ENCODE peak calls at places on chromosomes 5 and 9, in seven cellular contexts. J is cardiac muscle cell, D is A549, C is astrocyte of the spinal cord, E is fibroblast of mammary gland, Y is lower leg skin, B is left ventricle myocardium inferior. K is an unnamed sample.

GRCh38 chr5:172106511-172107356 is 81.3 kb downstream of the STK10 start:
- DNase-seq in J (peak), D (peak), C (peak), E (no peak), Y (peak), B (peak), K (peak)

GRCh38 chr5:9698125-9698848 is 68.1 kb upstream of the TAS2R1 start:
- DNase-seq in J (no peak), D (no peak), C (no peak), E (no peak), Y (no peak), B (no peak), K (no peak)

GRCh38 chr5:38468978-38469706 is 87.3 kb downstream of the LIFR start:
- DNase-seq in J (peak), D (no peak), C (peak), E (peak), Y (peak), B (peak), K (peak)

GRCh38 chr5:6246820-6247437 is 131.4 kb downstream of the MED10 start:
- DNase-seq in J (no peak), D (no peak), C (peak), E (no peak), Y (no peak), B (no peak), K (no peak)

GRCh38 chr5:127187711-127188110 is 102.9 kb upstream of the MEGF10 start:
- DNase-seq in J (no peak), D (no peak), C (no peak), E (no peak), Y (no peak), B (no peak), K (no peak)

GRCh38 chr9:131483319-131484050 is 19.2 kb upstream of the POMT1 start:
- DNase-seq in J (no peak), D (no peak), C (no peak), E (no peak), Y (no peak), B (peak), K (no peak)

GRCh38 chr9:107707419-107707837 is 217.9 kb upstream of the KLF4 start:
- DNase-seq in J (peak), D (peak), C (peak), E (peak), Y (no peak), B (no peak), K (peak)

GRCh38 chr5:91182763-91183162 is 200.4 kb downstream of the ARRDC3 start:
- DNase-seq in J (peak), D (no peak), C (no peak), E (peak), Y (no peak), B (no peak), K (peak)

GRCh38 chr5:135535820-135536801 is at the start of gene NEUROG1:
- DNase-seq in J (no peak), D (no peak), C (no peak), E (no peak), Y (peak), B (no peak), K (no peak)

GRCh38 chr5:163408311-163408923 is 29.0 kb upstream of the CCNG1 start:
- DNase-seq in J (peak), D (peak), C (peak), E (peak), Y (peak), B (peak), K (peak)

GRCh38 chr5:5104550-5104949 is 35.6 kb upstream of the ADAMTS16 start:
- DNase-seq in J (no peak), D (no peak), C (no peak), E (no peak), Y (no peak), B (no peak), K (no peak)

GRCh38 chr5:128062172-128062746 is 21.3 kb upstream of the SLC12A2 start:
- DNase-seq in J (peak), D (no peak), C (peak), E (peak), Y (no peak), B (no peak), K (peak)

GRCh38 chr9:105114956-105115728 is 129.3 kb upstream of the SLC44A1 start:
- DNase-seq in J (peak), D (no peak), C (no peak), E (no peak), Y (peak), B (peak), K (peak)

GRCh38 chr9:76394896-76395244 is 644 bp upstream of the RFK start:
- DNase-seq in J (peak), D (peak), C (no peak), E (peak), Y (peak), B (peak), K (no peak)

GRCh38 chr9:76394023-76394895 is at the start of gene RFK:
- DNase-seq in J (peak), D (peak), C (peak), E (peak), Y (peak), B (peak), K (peak)

GRCh38 chr9:76396144-76396543 is 1.9 kb upstream of the RFK start:
- DNase-seq in J (no peak), D (no peak), C (no peak), E (no peak), Y (peak), B (no peak), K (no peak)

GRCh38 chr9:76396597-76396996 is 2.4 kb upstream of the RFK start:
- DNase-seq in J (no peak), D (no peak), C (no peak), E (no peak), Y (no peak), B (no peak), K (no peak)

GRCh38 chr9:76395381-76395780 is 1.2 kb upstream of the RFK start:
- DNase-seq in J (no peak), D (no peak), C (no peak), E (no peak), Y (peak), B (no peak), K (no peak)
- H3K4me3 ChIP-seq in J (peak), D (peak), C (no peak), E (peak), Y (no peak), B (peak), K (no peak)

DNA sequence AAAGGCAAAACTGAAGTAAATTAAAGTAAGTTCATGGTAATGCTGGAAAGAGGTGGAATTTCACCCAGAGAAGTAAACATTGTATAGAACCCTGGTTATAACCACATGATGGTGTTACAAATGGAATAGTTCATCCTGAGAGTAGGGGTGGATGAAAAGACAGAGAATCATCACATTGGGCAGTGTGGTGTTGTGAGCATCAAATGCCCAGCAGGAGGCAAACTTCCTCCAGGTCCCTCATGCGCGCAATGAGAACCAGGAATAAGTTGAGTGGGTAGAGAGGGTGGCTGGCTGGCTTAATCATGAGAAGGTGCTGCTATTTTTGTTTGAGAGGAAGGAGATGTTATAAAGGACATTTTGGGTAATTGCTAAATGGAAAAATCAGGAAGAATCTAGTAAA is 163.3 kb upstream of the HMHB1 start:
- DNase-seq in J (no peak), D (peak), C (no peak), E (no peak), Y (no peak), B (no peak), K (peak)
- TF ChIP-seq CTCF in J (no peak), D (no peak), C (peak), E (peak), Y (no peak), B (peak), K (no peak)

GRCh38 chr9:93951655-93952118 is 3.5 kb downstream of the BARX1 start:
- DNase-seq in J (no peak), D (no peak), C (no peak), E (no peak), Y (peak), B (no peak), K (no peak)

GRCh38 chr9:93950619-93951601 is 4.2 kb downstream of the BARX1 start:
- DNase-seq in J (no peak), D (no peak), C (no peak), E (no peak), Y (peak), B (no peak), K (peak)

GRCh38 chr9:93953492-93954435 is 1.4 kb downstream of the BARX1 start:
- DNase-seq in J (no peak), D (no peak), C (no peak), E (no peak), Y (no peak), B (no peak), K (no peak)

GRCh38 chr9:93952784-93953491 is 2.2 kb downstream of the BARX1 start:
- DNase-seq in J (no peak), D (no peak), C (no peak), E (no peak), Y (peak), B (no peak), K (no peak)

GRCh38 chr9:93952119-93952783 is 2.9 kb downstream of the BARX1 start:
- DNase-seq in J (no peak), D (no peak), C (no peak), E (no peak), Y (peak), B (no peak), K (no peak)
- H3K4me3 ChIP-seq in J (no peak), D (no peak), C (no peak), E (no peak), Y (no peak), B (peak), K (no peak)

DNA sequence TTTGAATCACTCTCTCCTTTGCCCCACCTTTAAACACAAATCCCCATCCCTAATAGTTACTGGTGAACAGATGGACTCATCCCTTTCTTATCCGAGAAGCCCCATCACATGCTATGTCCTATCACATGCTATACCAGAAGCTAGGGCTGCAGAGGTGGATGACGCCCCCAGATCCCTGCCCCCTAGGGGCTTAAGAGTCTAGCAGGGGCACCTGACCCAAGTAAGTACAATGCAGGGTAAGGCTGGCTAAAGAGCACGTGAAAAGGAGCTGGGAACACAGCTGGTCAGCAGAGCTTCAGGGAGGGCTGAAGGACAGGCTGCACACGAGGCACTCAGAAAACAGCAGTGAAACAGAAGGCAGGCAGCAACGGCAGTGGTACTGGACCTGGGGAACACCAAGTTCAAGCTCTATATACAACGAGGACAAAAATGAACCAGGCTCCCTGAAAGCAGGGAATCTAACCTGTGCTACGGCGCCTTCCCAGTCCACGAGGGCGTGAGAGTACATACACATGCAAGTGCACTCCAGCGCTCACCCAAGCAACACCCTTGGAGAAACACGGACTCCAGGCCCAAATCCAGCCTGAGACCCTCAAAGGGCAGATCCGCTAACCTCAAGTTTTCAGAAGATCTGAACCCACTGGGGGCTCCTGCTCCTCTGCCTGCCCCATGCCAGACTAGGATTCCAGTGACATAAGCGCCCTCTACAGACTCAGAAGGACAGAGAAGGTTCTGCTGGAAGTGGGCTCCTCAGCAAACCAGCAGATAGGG is 57.5 kb downstream of the PSMB7 start:
- DNase-seq in J (no peak), D (no peak), C (no peak), E (peak), Y (no peak), B (no peak), K (no peak)
- TF ChIP-seq CTCF in J (peak), D (peak), C (peak), E (no peak), Y (no peak), B (no peak), K (peak)

GRCh38 chr9:117705386-117705785 is 1.2 kb downstream of the TLR4 start:
- DNase-seq in J (no peak), D (no peak), C (no peak), E (no peak), Y (no peak), B (no peak), K (no peak)
- H3K4me3 ChIP-seq in J (no peak), D (no peak), C (peak), E (peak), Y (no peak), B (peak), K (peak)

GRCh38 chr5:159441441-159441840 is 111.2 kb upstream of the IL12B start:
- DNase-seq in J (no peak), D (peak), C (no peak), E (peak), Y (no peak), B (peak), K (no peak)
- TF ChIP-seq CTCF in J (peak), D (peak), C (peak), E (peak), Y (no peak), B (peak), K (no peak)

DNA sequence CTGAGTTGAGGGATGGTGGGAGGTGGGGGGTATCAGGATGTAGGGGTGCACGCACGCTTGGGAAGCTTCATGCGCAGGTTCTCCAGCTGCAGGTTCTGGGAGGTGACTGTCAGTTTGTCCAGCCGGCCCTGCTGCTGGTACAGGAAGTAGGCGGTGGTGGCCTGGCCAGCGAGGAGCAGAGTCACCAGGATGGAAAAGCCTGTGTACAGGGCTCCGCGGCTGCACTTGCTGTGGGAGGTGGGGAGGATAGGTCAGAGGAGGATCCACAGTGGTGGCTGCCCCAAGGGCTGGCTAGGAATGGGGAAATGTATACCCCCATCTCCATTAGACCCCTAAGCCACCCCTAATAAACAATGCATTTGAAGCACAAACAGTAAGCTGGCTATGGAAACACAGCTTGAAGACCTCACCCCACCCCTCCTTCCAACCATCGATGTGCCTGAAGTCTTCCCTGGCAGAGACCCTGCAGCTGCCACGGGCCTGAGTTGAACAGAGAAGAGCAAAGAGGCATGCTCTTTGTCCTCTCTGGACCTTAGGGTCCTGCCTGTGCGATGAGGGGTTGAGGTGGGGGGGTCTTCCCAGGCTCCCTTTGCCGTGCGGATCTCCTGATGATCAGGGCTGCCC is 5.5 kb downstream of the CD74 start:
- DNase-seq in J (no peak), D (no peak), C (no peak), E (no peak), Y (no peak), B (no peak), K (no peak)
- H3K4me3 ChIP-seq in J (no peak), D (no peak), C (no peak), E (no peak), Y (no peak), B (no peak), K (no peak)

GRCh38 chr5:180290568-180291233 is 1.2 kb downstream of the MAPK9 start:
- DNase-seq in J (no peak), D (no peak), C (no peak), E (no peak), Y (no peak), B (no peak), K (no peak)

GRCh38 chr5:180289966-180290365 is 1.9 kb downstream of the MAPK9 start:
- DNase-seq in J (no peak), D (no peak), C (no peak), E (no peak), Y (peak), B (no peak), K (no peak)

GRCh38 chr5:180289433-180289832 is 2.5 kb downstream of the MAPK9 start:
- DNase-seq in J (no peak), D (no peak), C (no peak), E (no peak), Y (peak), B (no peak), K (no peak)

GRCh38 chr5:180291943-180292831 is at the start of gene MAPK9:
- DNase-seq in J (peak), D (peak), C (peak), E (peak), Y (peak), B (peak), K (peak)

DNA sequence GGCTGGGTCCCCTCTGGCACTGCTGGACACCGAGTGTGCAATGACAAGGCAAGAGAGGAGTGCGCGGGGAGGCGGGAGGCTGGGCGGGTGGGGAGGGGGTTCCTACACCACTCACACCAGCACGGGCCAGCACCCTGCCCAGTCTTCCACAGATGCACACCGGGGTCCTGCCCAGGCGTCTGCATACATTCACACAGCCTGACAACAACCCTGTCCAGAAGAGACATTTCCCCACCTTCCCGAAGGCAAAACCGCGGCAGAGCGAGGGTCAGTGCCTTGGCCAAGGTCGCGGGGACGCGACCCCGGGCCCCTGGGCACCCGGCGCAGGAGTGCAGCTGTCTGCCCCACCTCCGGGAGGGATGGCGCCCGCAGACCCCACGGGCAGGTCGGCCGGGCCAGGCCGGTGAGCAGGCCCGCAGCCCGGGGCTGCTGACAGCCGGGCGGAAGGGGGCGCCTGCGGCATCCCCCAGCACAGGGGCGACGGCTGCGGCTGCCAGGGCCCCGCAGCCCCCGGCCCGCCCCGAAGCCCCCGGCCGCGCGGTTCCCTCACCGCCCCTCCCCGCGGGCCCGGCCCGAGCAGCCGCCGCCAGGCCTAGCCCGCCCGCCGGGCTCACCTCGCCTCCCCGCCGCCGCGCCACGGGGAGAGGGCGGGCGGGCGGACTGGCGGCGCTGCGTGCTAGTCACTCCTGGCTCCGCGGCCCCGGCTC is 496 bp downstream of the MAPK9 start:
- DNase-seq in J (no peak), D (no peak), C (no peak), E (no peak), Y (peak), B (no peak), K (no peak)
- TF ChIP-seq CTCF in J (peak), D (peak), C (peak), E (no peak), Y (no peak), B (peak), K (no peak)

K was measured in cardiac fibroblast.